ENCODE peak calls at places on chromosomes 2 and 18, in four cellular contexts. One of them, this sample, is unnamed.

GRCh38 chr2:104965900-104966299 is 72.0 kb upstream of the MRPS9 start:
- DNase-seq in activated CD4-positive, alpha-beta T cell treated with anti-CD3 and anti-CD28 coated beads for 48 hours: no peak
- DNase-seq in GM23248: no peak
- DNase-seq in activated CD8-positive, alpha-beta memory T cell treated with anti-CD3 and anti-CD28 coated beads, Interleukin-2, amount 10 ng/mL, durations not matched to agents 7 days and 5 days: no peak
- DNase-seq in this sample: no peak

GRCh38 chr2:226184540-226184939 is 615.1 kb downstream of the IRS1 start:
- DNase-seq in activated CD4-positive, alpha-beta T cell treated with anti-CD3 and anti-CD28 coated beads for 48 hours: no peak
- DNase-seq in GM23248: no peak
- DNase-seq in activated CD8-positive, alpha-beta memory T cell treated with anti-CD3 and anti-CD28 coated beads, Interleukin-2, amount 10 ng/mL, durations not matched to agents 7 days and 5 days: no peak
- DNase-seq in this sample: no peak

GRCh38 chr2:211737282-211737681 is 801.3 kb downstream of the ERBB4 start:
- DNase-seq in activated CD4-positive, alpha-beta T cell treated with anti-CD3 and anti-CD28 coated beads for 48 hours: no peak
- DNase-seq in GM23248: peak; percentile 1
- DNase-seq in activated CD8-positive, alpha-beta memory T cell treated with anti-CD3 and anti-CD28 coated beads, Interleukin-2, amount 10 ng/mL, durations not matched to agents 7 days and 5 days: no peak
- DNase-seq in this sample: no peak

GRCh38 chr18:76493213-76494107 is 1.6 kb downstream of the ZNF516 start:
- DNase-seq in activated CD4-positive, alpha-beta T cell treated with anti-CD3 and anti-CD28 coated beads for 48 hours: peak; percentile 18
- DNase-seq in GM23248: peak; percentile 67
- DNase-seq in activated CD8-positive, alpha-beta memory T cell treated with anti-CD3 and anti-CD28 coated beads, Interleukin-2, amount 10 ng/mL, durations not matched to agents 7 days and 5 days: no peak
- DNase-seq in this sample: no peak

GRCh38 chr2:117832905-117833613 is 18.6 kb downstream of the DDX18 start:
- DNase-seq in activated CD4-positive, alpha-beta T cell treated with anti-CD3 and anti-CD28 coated beads for 48 hours: no peak
- DNase-seq in GM23248: peak; percentile 74
- DNase-seq in activated CD8-positive, alpha-beta memory T cell treated with anti-CD3 and anti-CD28 coated beads, Interleukin-2, amount 10 ng/mL, durations not matched to agents 7 days and 5 days: no peak
- DNase-seq in this sample: no peak

GRCh38 chr18:76564117-76564516 is 69.1 kb upstream of the ZNF516 start:
- DNase-seq in activated CD4-positive, alpha-beta T cell treated with anti-CD3 and anti-CD28 coated beads for 48 hours: no peak
- DNase-seq in GM23248: peak; percentile 78
- DNase-seq in activated CD8-positive, alpha-beta memory T cell treated with anti-CD3 and anti-CD28 coated beads, Interleukin-2, amount 10 ng/mL, durations not matched to agents 7 days and 5 days: no peak
- DNase-seq in this sample: no peak

GRCh38 chr18:57649536-57650495 is 28.2 kb upstream of the NARS1 start:
- DNase-seq in activated CD4-positive, alpha-beta T cell treated with anti-CD3 and anti-CD28 coated beads for 48 hours: no peak
- DNase-seq in GM23248: peak; percentile 94
- DNase-seq in activated CD8-positive, alpha-beta memory T cell treated with anti-CD3 and anti-CD28 coated beads, Interleukin-2, amount 10 ng/mL, durations not matched to agents 7 days and 5 days: no peak
- DNase-seq in this sample: no peak

GRCh38 chr2:153519260-153519875 is 40.8 kb upstream of the RPRM start:
- DNase-seq in activated CD4-positive, alpha-beta T cell treated with anti-CD3 and anti-CD28 coated beads for 48 hours: peak; percentile 67
- DNase-seq in GM23248: peak; percentile 63
- DNase-seq in activated CD8-positive, alpha-beta memory T cell treated with anti-CD3 and anti-CD28 coated beads, Interleukin-2, amount 10 ng/mL, durations not matched to agents 7 days and 5 days: peak; percentile 55
- DNase-seq in this sample: peak; percentile 36

GRCh38 chr2:215499330-215499729 is 63.5 kb upstream of the FN1 start:
- DNase-seq in activated CD4-positive, alpha-beta T cell treated with anti-CD3 and anti-CD28 coated beads for 48 hours: no peak
- DNase-seq in GM23248: peak; percentile 72
- DNase-seq in activated CD8-positive, alpha-beta memory T cell treated with anti-CD3 and anti-CD28 coated beads, Interleukin-2, amount 10 ng/mL, durations not matched to agents 7 days and 5 days: no peak
- DNase-seq in this sample: no peak

GRCh38 chr2:239321596-239322413 is 79.0 kb downstream of the HDAC4 start:
- DNase-seq in activated CD4-positive, alpha-beta T cell treated with anti-CD3 and anti-CD28 coated beads for 48 hours: peak; percentile 78
- DNase-seq in GM23248: no peak
- DNase-seq in activated CD8-positive, alpha-beta memory T cell treated with anti-CD3 and anti-CD28 coated beads, Interleukin-2, amount 10 ng/mL, durations not matched to agents 7 days and 5 days: peak; percentile 76
- DNase-seq in this sample: no peak

GRCh38 chr2:49616800-49617199 is 462.5 kb upstream of the FSHR start:
- DNase-seq in activated CD4-positive, alpha-beta T cell treated with anti-CD3 and anti-CD28 coated beads for 48 hours: no peak
- DNase-seq in GM23248: peak; percentile 12
- DNase-seq in activated CD8-positive, alpha-beta memory T cell treated with anti-CD3 and anti-CD28 coated beads, Interleukin-2, amount 10 ng/mL, durations not matched to agents 7 days and 5 days: no peak
- DNase-seq in this sample: no peak

GRCh38 chr2:66789741-66790140 is 354.8 kb downstream of the MEIS1 start:
- DNase-seq in activated CD4-positive, alpha-beta T cell treated with anti-CD3 and anti-CD28 coated beads for 48 hours: no peak
- DNase-seq in GM23248: peak; percentile 50
- DNase-seq in activated CD8-positive, alpha-beta memory T cell treated with anti-CD3 and anti-CD28 coated beads, Interleukin-2, amount 10 ng/mL, durations not matched to agents 7 days and 5 days: no peak
- DNase-seq in this sample: no peak

GRCh38 chr2:46825958-46826897 is 89.4 kb downstream of the MCFD2 start:
- DNase-seq in activated CD4-positive, alpha-beta T cell treated with anti-CD3 and anti-CD28 coated beads for 48 hours: no peak
- DNase-seq in GM23248: peak; percentile 95
- DNase-seq in activated CD8-positive, alpha-beta memory T cell treated with anti-CD3 and anti-CD28 coated beads, Interleukin-2, amount 10 ng/mL, durations not matched to agents 7 days and 5 days: no peak
- DNase-seq in this sample: no peak

GRCh38 chr2:240640939-240641338 is 15.7 kb downstream of the GPR35 start:
- DNase-seq in activated CD4-positive, alpha-beta T cell treated with anti-CD3 and anti-CD28 coated beads for 48 hours: peak; percentile 54
- DNase-seq in GM23248: peak; percentile 72
- DNase-seq in activated CD8-positive, alpha-beta memory T cell treated with anti-CD3 and anti-CD28 coated beads, Interleukin-2, amount 10 ng/mL, durations not matched to agents 7 days and 5 days: no peak
- DNase-seq in this sample: peak; percentile 68

GRCh38 chr18:62329676-62330454 is 4.8 kb downstream of the TNFRSF11A start:
- DNase-seq in activated CD4-positive, alpha-beta T cell treated with anti-CD3 and anti-CD28 coated beads for 48 hours: peak; percentile 66
- DNase-seq in GM23248: peak; percentile 92
- DNase-seq in activated CD8-positive, alpha-beta memory T cell treated with anti-CD3 and anti-CD28 coated beads, Interleukin-2, amount 10 ng/mL, durations not matched to agents 7 days and 5 days: peak; percentile 66
- DNase-seq in this sample: no peak

GRCh38 chr2:125935559-125935958 is 720.4 kb upstream of the GYPC start:
- DNase-seq in activated CD4-positive, alpha-beta T cell treated with anti-CD3 and anti-CD28 coated beads for 48 hours: no peak
- DNase-seq in GM23248: no peak
- DNase-seq in activated CD8-positive, alpha-beta memory T cell treated with anti-CD3 and anti-CD28 coated beads, Interleukin-2, amount 10 ng/mL, durations not matched to agents 7 days and 5 days: no peak
- DNase-seq in this sample: no peak